ENCODE peak calls at places on chromosomes 16 and 17, in five cellular contexts. W is mesenchymal stem cell, X is H9, G is neuronal stem cell, N is H1. H is an unnamed sample.

GRCh38 chr17:78679495-78680395 is 102.3 kb downstream of the CYTH1 start:
- DNase-seq in W (peak; percentile 34), X (no peak), G (no peak), N (no peak), H (peak; percentile 55)

GRCh38 chr17:28643979-28644781 is 778 bp downstream of the BLTP2 start:
- DNase-seq in W (peak; percentile 77), X (peak; percentile 68), G (peak; percentile 26), N (no peak), H (peak; percentile 77)

GRCh38 chr16:77374384-77374783 is 60.5 kb downstream of the ADAMTS18 start:
- DNase-seq in W (no peak), X (no peak), G (no peak), N (no peak), H (peak; percentile 8)

GRCh38 chr17:59409336-59410048 is 78.0 kb downstream of the YPEL2 start:
- DNase-seq in W (no peak), X (no peak), G (no peak), N (no peak), H (no peak)

GRCh38 chr17:9256944-9257629 is 235.8 kb downstream of the NTN1 start:
- DNase-seq in W (peak; percentile 34), X (no peak), G (no peak), N (no peak), H (peak; percentile 33)

GRCh38 chr17:1695365-1695764 is 10.7 kb upstream of the PRPF8 start:
- DNase-seq in W (no peak), X (no peak), G (no peak), N (no peak), H (no peak)

GRCh38 chr17:75499313-75500022 is 15.9 kb downstream of the CASKIN2 start:
- DNase-seq in W (no peak), X (no peak), G (no peak), N (no peak), H (no peak)

GRCh38 chr17:76307966-76308338 is at the start of gene QRICH2:
- DNase-seq in W (no peak), X (peak; percentile 45), G (no peak), N (no peak), H (no peak)

GRCh38 chr17:73956595-73957465 is 246.6 kb upstream of the RPL38 start:
- DNase-seq in W (no peak), X (peak; percentile 95), G (peak; percentile 68), N (peak; percentile 59), H (peak; percentile 57)

GRCh38 chr16:67311607-67312449 is 14.7 kb downstream of the KCTD19 start:
- DNase-seq in W (peak; percentile 100), X (no peak), G (no peak), N (no peak), H (peak; percentile 96)

GRCh38 chr17:80449194-80449929 is 27.0 kb downstream of the NPTX1 start:
- DNase-seq in W (no peak), X (no peak), G (no peak), N (no peak), H (no peak)

GRCh38 chr16:15682105-15682570 is 32.1 kb downstream of the NDE1 start:
- DNase-seq in W (peak; percentile 94), X (peak; percentile 55), G (peak; percentile 11), N (no peak), H (peak; percentile 76)

GRCh38 chr17:75088902-75089417 is 1.2 kb downstream of the SLC16A5 start:
- DNase-seq in W (peak; percentile 68), X (peak; percentile 78), G (no peak), N (no peak), H (peak; percentile 65)

GRCh38 chr17:75635610-75636202 is 2.5 kb downstream of the SMIM5 start:
- DNase-seq in W (no peak), X (no peak), G (no peak), N (no peak), H (no peak)

GRCh38 chr17:49108318-49108717 is 24.3 kb upstream of the B4GALNT2 start:
- DNase-seq in W (peak; percentile 44), X (no peak), G (no peak), N (no peak), H (no peak)

GRCh38 chr16:78584991-78585390 is 485.5 kb downstream of the WWOX start:
- DNase-seq in W (no peak), X (no peak), G (no peak), N (no peak), H (no peak)

GRCh38 chr17:28511858-28512461 is 5.8 kb downstream of the FOXN1 start:
- DNase-seq in W (no peak), X (no peak), G (no peak), N (no peak), H (no peak)

GRCh38 chr16:56481468-56482112 is 30.2 kb downstream of the OGFOD1 start:
- DNase-seq in W (no peak), X (no peak), G (no peak), N (no peak), H (no peak)

GRCh38 chr16:12435730-12436129 is 368.0 kb downstream of the CPPED1 start:
- DNase-seq in W (no peak), X (peak; percentile 32), G (no peak), N (no peak), H (no peak)

GRCh38 chr17:17737938-17738894 is 57.0 kb downstream of the RAI1 start:
- DNase-seq in W (peak; percentile 40), X (peak; percentile 76), G (no peak), N (no peak), H (no peak)

GRCh38 chr16:85968041-85968920 is 69.3 kb downstream of the IRF8 start:
- DNase-seq in W (no peak), X (no peak), G (no peak), N (no peak), H (no peak)

GRCh38 chr17:37742762-37743611 is 1.9 kb downstream of the HNF1B start:
- DNase-seq in W (peak; percentile 28), X (peak; percentile 64), G (peak; percentile 29), N (no peak), H (no peak)

GRCh38 chr17:2120550-2121335 is 65.8 kb downstream of the HIC1 start:
- DNase-seq in W (no peak), X (no peak), G (no peak), N (no peak), H (no peak)

GRCh38 chr17:13484020-13484419 is 117.7 kb downstream of the HS3ST3A1 start:
- DNase-seq in W (no peak), X (no peak), G (no peak), N (no peak), H (no peak)

GRCh38 chr17:57464191-57464864 is 208.0 kb downstream of the MSI2 start:
- DNase-seq in W (no peak), X (no peak), G (no peak), N (no peak), H (no peak)

GRCh38 chr16:4525069-4525468 is 13.5 kb downstream of the CDIP1 start:
- DNase-seq in W (no peak), X (no peak), G (no peak), N (no peak), H (no peak)

GRCh38 chr17:78019367-78019975 is 61.0 kb downstream of the TNRC6C start:
- DNase-seq in W (peak; percentile 50), X (no peak), G (no peak), N (no peak), H (no peak)

GRCh38 chr17:46036491-46036890 is 37.4 kb downstream of the STH start:
- DNase-seq in W (no peak), X (no peak), G (no peak), N (no peak), H (no peak)

GRCh38 chr16:29158031-29158430 is 173.2 kb downstream of the LAT start:
- DNase-seq in W (no peak), X (no peak), G (no peak), N (no peak), H (no peak)
- H3K14ac ChIP-seq in W (no peak overlapping the region), X (peak overlapping the region; percentile 56), G (peak overlapping the region; percentile 71), N (no peak overlapping the region), H (no peak overlapping the region)

DNA sequence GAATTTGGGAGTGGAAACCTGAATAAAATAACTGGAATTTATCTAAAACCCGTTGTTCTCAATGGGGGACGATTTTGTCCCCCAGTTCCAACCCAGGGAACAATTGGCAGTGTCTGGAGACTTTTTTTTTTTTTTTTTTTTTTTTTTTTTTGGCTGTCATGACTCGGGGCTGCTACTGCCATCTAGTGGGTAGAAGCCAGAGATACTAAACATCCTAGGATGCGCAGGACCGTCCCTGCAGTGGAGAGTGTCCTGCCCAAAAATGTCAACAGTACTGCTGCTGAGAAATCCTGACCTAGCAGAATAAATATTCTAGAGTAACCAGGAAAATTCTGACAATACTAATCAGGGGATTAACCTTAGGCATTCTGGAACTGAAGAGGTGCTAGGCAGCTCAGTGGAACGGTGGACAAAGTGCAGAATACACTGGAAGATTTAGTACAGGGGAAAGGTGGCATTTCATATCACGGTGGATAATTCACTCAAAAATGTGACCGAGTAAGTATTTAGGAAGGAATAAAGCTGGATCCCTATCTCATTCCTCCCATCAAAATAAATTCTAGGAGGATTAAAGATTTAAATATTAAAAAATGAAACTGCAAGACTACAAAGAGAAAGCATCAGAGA is 107.6 kb downstream of the SPECC1 start:
- DNase-seq in W (peak; percentile 64), X (peak; percentile 61), G (peak; percentile 64), N (no peak), H (peak; percentile 79)
- H2BK12ac ChIP-seq in W (no peak overlapping the region), X (no peak overlapping the region), G (no peak overlapping the region), N (no peak overlapping the region), H (no peak overlapping the region)

DNA sequence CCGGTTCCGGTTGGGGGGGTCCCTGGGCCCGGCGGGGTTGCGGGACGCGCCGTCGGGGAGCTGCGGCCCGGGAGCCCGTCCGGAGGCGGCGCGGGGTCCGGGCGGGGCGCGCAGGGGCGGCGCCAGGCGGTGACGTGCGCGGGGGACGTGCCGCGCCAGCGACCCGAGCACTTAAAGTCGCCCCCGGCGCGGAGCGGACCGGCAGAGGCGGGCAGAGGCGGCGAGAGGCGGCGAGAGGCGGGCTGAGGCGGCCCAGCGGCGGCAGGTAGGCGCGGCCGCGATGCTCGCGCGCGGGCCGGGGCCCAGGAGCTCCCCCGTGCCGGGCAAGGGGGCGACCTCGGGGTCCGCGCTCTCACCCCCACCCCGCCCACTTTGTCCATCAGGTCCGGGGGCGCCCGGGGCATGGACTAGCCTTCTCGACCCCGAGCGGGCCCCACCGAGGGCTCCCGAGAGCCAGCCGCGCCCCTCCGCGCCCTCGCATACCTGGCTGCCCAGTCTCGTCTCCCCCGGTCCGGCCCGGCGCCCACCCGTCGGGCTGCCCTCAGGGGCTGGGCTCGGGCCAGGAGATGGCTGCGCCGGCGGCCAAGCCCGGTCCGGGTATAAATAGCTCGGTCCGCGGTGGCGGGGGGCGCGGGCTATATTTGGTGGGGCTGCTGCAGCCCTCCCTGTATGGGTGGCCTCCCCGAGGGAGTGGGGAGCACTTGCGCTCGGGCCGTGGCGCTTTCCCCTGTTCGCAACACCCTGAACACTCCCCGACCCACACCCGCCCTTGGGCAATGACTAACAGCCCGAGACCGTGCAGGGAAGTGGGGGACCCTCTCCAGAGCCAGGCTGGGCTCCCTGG is at the start of gene SLC16A3:
- DNase-seq in W (peak; percentile 78), X (no peak), G (no peak), N (no peak), H (peak; percentile 45)
- H3K14ac ChIP-seq in W (no peak within 1 kb of the TSS), X (peak within 1 kb of the TSS; percentile 49), G (peak within 1 kb of the TSS; percentile 79), N (no peak within 1 kb of the TSS), H (peak within 1 kb of the TSS; percentile 54)

DNA sequence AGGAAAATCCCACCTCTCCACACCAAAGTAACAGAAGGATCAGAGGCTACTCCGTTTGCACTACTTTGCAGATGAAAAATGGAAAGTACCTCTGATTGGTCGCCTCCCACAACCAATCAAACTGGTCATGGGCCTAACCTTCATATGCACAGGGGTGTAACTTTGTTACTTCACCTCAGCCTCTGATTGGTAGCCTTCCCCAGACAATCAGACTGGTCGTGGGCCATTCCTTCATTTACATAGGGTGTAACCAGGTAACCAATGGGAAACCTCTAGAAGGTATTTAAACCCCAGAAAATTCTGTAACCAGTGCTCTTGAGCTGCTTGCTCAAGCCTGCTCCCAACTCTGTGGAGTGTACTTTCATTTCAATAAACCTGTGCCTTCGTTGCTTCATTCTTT is 39.2 kb upstream of the USP22 start:
- DNase-seq in W (no peak), X (no peak), G (no peak), N (no peak), H (no peak)
- H2BK12ac ChIP-seq in W (no peak overlapping the region), X (no peak overlapping the region), G (no peak overlapping the region), N (no peak overlapping the region), H (no peak overlapping the region)

H was measured in trophoblast cell.